ENCODE peak calls at places on chromosome 5, in six cellular contexts. H, F, M, O, X and J are unnamed samples.

GRCh38 chr5:16345454-16345853 is 120.1 kb downstream of the ZNF622 start:
- DNase-seq in M (no peak), X (no peak), O (no peak), H (no peak), F (peak; percentile 6), J (no peak)

GRCh38 chr5:110549301-110549700 is 177.2 kb downstream of the TMEM232 start:
- DNase-seq in M (no peak), O (no peak), F (no peak), X (no peak), H (no peak), J (no peak)

GRCh38 chr5:68178579-68178978 is 37.0 kb upstream of the PIK3R1 start:
- DNase-seq in O (peak; percentile 80), M (no peak), X (no peak), F (no peak), H (no peak), J (no peak)

GRCh38 chr5:83513491-83513890 is 41.9 kb downstream of the VCAN start:
- DNase-seq in H (no peak), X (no peak), O (no peak), F (no peak), M (no peak), J (no peak)

GRCh38 chr5:95669540-95669939 is 13.3 kb downstream of the SPATA9 start:
- DNase-seq in X (peak; percentile 91), H (no peak), O (no peak), M (peak; percentile 76), F (no peak), J (no peak)

GRCh38 chr5:129541648-129542251 is 81.7 kb downstream of the ADAMTS19 start:
- DNase-seq in X (no peak), M (no peak), O (peak; percentile 23), F (peak; percentile 15), H (no peak), J (no peak)

GRCh38 chr5:178590924-178591423 is 781 bp upstream of the COL23A1 start:
- DNase-seq in H (no peak), X (no peak), O (peak; percentile 75), M (no peak), F (no peak), J (no peak)

GRCh38 chr5:124453221-124454032 is 293.0 kb downstream of the ZNF608 start:
- DNase-seq in X (peak; percentile 10), H (no peak), O (peak; percentile 78), M (no peak), F (no peak), J (peak; percentile 79)

GRCh38 chr5:31663519-31663918 is 24.6 kb downstream of the PDZD2 start:
- DNase-seq in X (no peak), O (no peak), H (no peak), F (no peak), M (peak; percentile 25), J (no peak)

GRCh38 chr5:77463905-77464304 is 28.2 kb downstream of the WDR41 start:
- DNase-seq in F (no peak), H (no peak), O (no peak), M (no peak), X (no peak), J (no peak)

GRCh38 chr5:171424726-171425125 is 5.3 kb downstream of the FGF18 start:
- DNase-seq in O (no peak), F (peak; percentile 49), X (no peak), H (no peak), M (peak; percentile 6), J (no peak)

GRCh38 chr5:179307931-179308471 is 37.3 kb downstream of the ADAMTS2 start:
- DNase-seq in X (no peak), H (no peak), F (no peak), M (peak; percentile 13), O (no peak), J (no peak)

DNA sequence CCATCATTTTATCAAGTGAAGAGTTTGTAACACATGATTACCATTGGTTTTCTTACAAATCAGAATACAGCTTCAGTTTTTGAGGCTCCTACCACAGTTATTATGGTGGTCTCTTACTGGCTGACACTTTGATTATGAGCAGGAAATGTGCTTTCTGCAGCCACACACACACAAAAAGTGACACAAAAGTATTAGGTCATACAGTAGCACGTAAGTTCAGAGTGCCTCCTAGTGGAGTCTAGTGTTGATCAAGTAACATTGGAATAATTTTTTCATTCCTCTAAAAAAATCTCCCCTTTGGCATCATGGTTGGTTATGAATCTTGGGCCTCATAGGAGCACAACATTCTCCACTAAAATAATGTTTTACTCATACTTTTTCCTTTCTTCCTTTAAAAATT is 37.6 kb downstream of the PAM start:
- DNase-seq in F (no peak), X (no peak), H (no peak), M (no peak), O (no peak), J (no peak)
- TF ChIP-seq CTCF in F (peak; percentile 10), X (no peak), H (no peak), M (peak; percentile 9), O (peak; percentile 42), J (peak; percentile 41)

GRCh38 chr5:126471875-126472537 is 48.8 kb downstream of the GRAMD2B start:
- DNase-seq in O (peak; percentile 86), M (no peak), H (no peak), F (peak; percentile 42), X (peak; percentile 70), J (no peak)
- H3K36me3 ChIP-seq in O (peaks cover 30% of the 10 kb centered on the region), M (peaks cover 17% of the 10 kb centered on the region), H (no peaks in the 10 kb centered on the region), F (peaks cover 2% of the 10 kb centered on the region), X (peaks cover 9% of the 10 kb centered on the region), J (peaks cover 3% of the 10 kb centered on the region)

GRCh38 chr5:38039826-38040225 is 200.0 kb upstream of the GDNF start:
- DNase-seq in F (no peak), O (no peak), H (no peak), X (no peak), M (no peak), J (no peak)
- H3K27me3 ChIP-seq in F (no peaks in the 10 kb centered on the region), O (no peaks in the 10 kb centered on the region), H (no peaks in the 10 kb centered on the region), X (peaks cover 2% of the 10 kb centered on the region), M (no peaks in the 10 kb centered on the region), J (no peaks in the 10 kb centered on the region)

DNA sequence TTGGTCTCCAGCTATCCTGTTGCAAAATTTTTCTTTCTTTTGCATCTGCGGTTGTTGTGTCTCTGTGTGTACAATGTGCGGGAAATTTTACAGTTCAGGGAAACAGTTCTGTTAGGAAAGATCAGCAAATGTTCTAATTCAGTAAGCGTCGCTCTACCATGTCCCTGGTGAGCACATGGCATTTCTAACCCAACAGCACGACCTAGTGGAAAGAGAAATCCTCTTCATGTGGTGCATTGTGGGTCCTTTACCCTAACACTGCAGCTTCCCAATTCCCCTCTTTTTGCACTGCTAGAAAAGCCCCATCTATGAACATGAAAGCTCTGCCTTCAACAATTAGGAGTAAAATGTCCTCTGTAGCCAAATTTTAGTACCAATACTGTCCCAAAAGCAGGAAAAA is 974.2 kb upstream of the CDH9 start:
- DNase-seq in F (no peak), M (no peak), O (no peak), X (no peak), H (no peak), J (no peak)
- TF ChIP-seq CTCF in F (no peak), M (no peak), O (no peak), X (no peak), H (no peak), J (no peak)

GRCh38 chr5:139663207-139663606 is 15.1 kb downstream of the CXXC5 start:
- DNase-seq in H (no peak), O (no peak), M (no peak), X (no peak), F (no peak), J (no peak)
- H3K36me3 ChIP-seq in H (no peaks in the 10 kb centered on the region), O (no peaks in the 10 kb centered on the region), M (no peaks in the 10 kb centered on the region), X (peaks cover 3% of the 10 kb centered on the region), F (peaks cover 4% of the 10 kb centered on the region), J (no peaks in the 10 kb centered on the region)